ENCODE peak calls at places on chromosomes 11 and 22, in four cellular contexts. One of them, this sample, is unnamed. For H3K27me3, the result is how much of the 10 kb centered on the place peaks cover.

GRCh38 chr11:109940816-109941215 is 152.4 kb upstream of the ZC3H12C start:
- DNase-seq in HL-60: no peak
- DNase-seq in stomach: no peak
- DNase-seq in transverse colon: no peak
- DNase-seq in this sample: no peak

GRCh38 chr22:27194096-27194748 is 536.8 kb downstream of the MIAT start:
- DNase-seq in transverse colon: no peak
- DNase-seq in stomach: no peak
- DNase-seq in HL-60: no peak
- DNase-seq in this sample: no peak

GRCh38 chr22:39312410-39312809 is 7.0 kb downstream of the RPL3 start:
- DNase-seq in transverse colon: no peak
- DNase-seq in stomach: no peak
- DNase-seq in HL-60: no peak
- DNase-seq in this sample: no peak

GRCh38 chr11:88208742-88209141 is 33.5 kb upstream of the RAB38 start:
- DNase-seq in stomach: no peak
- DNase-seq in HL-60: peak
- DNase-seq in transverse colon: no peak
- DNase-seq in this sample: no peak

GRCh38 chr11:64510759-64511158 is 80.3 kb upstream of the SLC22A12 start:
- DNase-seq in transverse colon: no peak
- DNase-seq in HL-60: no peak
- DNase-seq in stomach: no peak
- DNase-seq in this sample: no peak

GRCh38 chr11:113267536-113267935 is 46.8 kb upstream of the TTC12 start:
- DNase-seq in stomach: no peak
- DNase-seq in transverse colon: no peak
- DNase-seq in HL-60: no peak
- DNase-seq in this sample: no peak

GRCh38 chr11:125207866-125208425 is 43.4 kb downstream of the PKNOX2 start:
- DNase-seq in stomach: no peak
- DNase-seq in transverse colon: no peak
- DNase-seq in HL-60: no peak
- DNase-seq in this sample: no peak

GRCh38 chr11:36150986-36151385 is 138.2 kb downstream of the COMMD9 start:
- DNase-seq in stomach: no peak
- DNase-seq in HL-60: no peak
- DNase-seq in transverse colon: no peak
- DNase-seq in this sample: no peak

GRCh38 chr22:25489947-25490346 is 74.5 kb upstream of the GRK3 start:
- DNase-seq in stomach: no peak
- DNase-seq in transverse colon: no peak
- DNase-seq in HL-60: no peak
- DNase-seq in this sample: no peak
- TF ChIP-seq POLR2AphosphoS5 in stomach: no peak
- TF ChIP-seq POLR2AphosphoS5 in transverse colon: no peak
- TF ChIP-seq POLR2AphosphoS5 in HL-60: no peak
- TF ChIP-seq POLR2AphosphoS5 in this sample: no peak

GRCh38 chr11:76252625-76253024 is 46.3 kb upstream of the WNT11 start:
- DNase-seq in transverse colon: no peak
- DNase-seq in stomach: no peak
- DNase-seq in HL-60: no peak
- DNase-seq in this sample: no peak
- H3K27me3 ChIP-seq in transverse colon: under half
- H3K27me3 ChIP-seq in stomach: under half
- H3K27me3 ChIP-seq in HL-60: under half
- H3K27me3 ChIP-seq in this sample: under half

DNA sequence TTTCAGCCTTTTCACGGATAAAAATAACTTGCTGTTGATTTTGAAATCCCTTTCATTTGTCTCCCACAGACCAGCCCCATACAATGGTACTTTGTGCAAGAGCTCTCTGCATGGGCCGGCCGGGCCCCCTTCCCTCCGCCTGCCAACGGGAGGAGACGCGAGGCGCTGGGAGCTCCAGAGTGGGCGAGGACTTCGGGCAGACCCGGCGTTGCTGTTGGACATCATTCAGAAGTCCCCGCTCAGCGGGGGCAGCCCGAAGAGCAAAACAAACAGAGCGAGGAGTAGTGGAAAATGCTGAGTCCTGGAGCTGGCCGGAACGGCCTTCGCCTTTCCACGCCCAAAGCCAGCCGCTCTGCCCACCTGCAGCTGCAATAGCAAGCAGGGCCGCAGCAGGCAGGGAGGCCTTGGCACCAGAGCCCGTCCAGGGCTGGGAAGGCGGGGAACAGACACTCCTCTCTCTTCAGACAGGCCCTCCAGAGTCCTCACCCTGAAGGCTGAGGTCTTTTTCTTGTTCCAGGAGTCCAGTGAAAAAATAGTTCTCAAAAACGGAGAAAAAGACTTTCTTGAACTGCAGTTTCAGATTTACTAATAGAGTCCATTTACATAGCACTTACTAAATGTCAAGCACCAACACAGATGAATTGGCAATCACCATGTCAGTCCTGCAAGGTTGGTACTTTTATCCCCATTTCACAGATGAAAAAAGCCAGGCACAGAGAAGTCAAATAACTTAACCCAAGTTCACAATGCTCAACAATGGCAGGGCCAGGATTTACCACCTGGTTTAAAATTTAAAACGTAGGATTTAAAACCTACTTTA is 135.5 kb downstream of the ETS1 start:
- DNase-seq in stomach: peak
- DNase-seq in HL-60: no peak
- DNase-seq in transverse colon: peak
- DNase-seq in this sample: peak
- H3K4me3 ChIP-seq in stomach: no peak
- H3K4me3 ChIP-seq in HL-60: no peak
- H3K4me3 ChIP-seq in transverse colon: no peak
- H3K4me3 ChIP-seq in this sample: peak

GRCh38 chr22:46738961-46739870 is 1.2 kb upstream of the CERK start:
- DNase-seq in stomach: peak
- DNase-seq in HL-60: peak
- DNase-seq in transverse colon: peak
- DNase-seq in this sample: no peak
- TF ChIP-seq POLR2AphosphoS5 in stomach: no peak
- TF ChIP-seq POLR2AphosphoS5 in HL-60: no peak
- TF ChIP-seq POLR2AphosphoS5 in transverse colon: peak
- TF ChIP-seq POLR2AphosphoS5 in this sample: peak

GRCh38 chr22:17262976-17263375 is 43.7 kb upstream of the ADA2 start:
- DNase-seq in stomach: no peak
- DNase-seq in HL-60: no peak
- DNase-seq in transverse colon: no peak
- DNase-seq in this sample: no peak
- H3K27me3 ChIP-seq in stomach: under half
- H3K27me3 ChIP-seq in HL-60: under half
- H3K27me3 ChIP-seq in transverse colon: under half
- H3K27me3 ChIP-seq in this sample: under half